ENCODE peak calls at places on chromosomes 4 and X, in seven cellular contexts. H is transverse colon; F is effector memory CD4-positive, alpha-beta T cell; K is left ventricle myocardium inferior; T is MG63; J is heart right ventricle; I is right lobe of liver. R is an unnamed sample. For H3K36me3, the result is how much of the 10 kb centered on the place peaks cover.

GRCh38 chr4:105122334-105122733 is 24.3 kb upstream of the TET2 start:
- DNase-seq in F (no peak), I (no peak), H (no peak), J (no peak), T (peak), K (no peak), R (no peak)

GRCh38 chr4:16078195-16078756 is 5.5 kb downstream of the PROM1 start:
- DNase-seq in J (no peak), I (no peak), T (no peak), F (no peak), K (no peak), H (no peak), R (no peak)

GRCh38 chr4:124711469-124712416 is 789 bp downstream of the ANKRD50 start:
- DNase-seq in J (no peak), K (no peak), H (peak), T (peak), F (no peak), I (peak), R (no peak)

GRCh38 chr4:189162888-189163287 is 777.8 kb upstream of the FRG1 start:
- DNase-seq in K (no peak), J (no peak), T (no peak), F (no peak), H (no peak), I (no peak), R (no peak)

GRCh38 chr4:101944649-101945048 is 154.1 kb downstream of the BANK1 start:
- DNase-seq in J (no peak), I (no peak), K (no peak), F (no peak), T (no peak), H (no peak), R (no peak)

GRCh38 chr4:183250831-183251230 is 69.2 kb downstream of the CLDN22 start:
- DNase-seq in I (no peak), H (no peak), J (no peak), F (no peak), T (no peak), K (no peak), R (no peak)

GRCh38 chrX:10769165-10769564 is 148.8 kb upstream of the MID1 start:
- DNase-seq in J (no peak), I (no peak), H (no peak), F (no peak), T (no peak), K (no peak), R (no peak)

GRCh38 chr4:142817442-142817841 is 28.7 kb downstream of the INPP4B start:
- DNase-seq in I (no peak), F (no peak), K (no peak), J (no peak), T (peak), H (no peak), R (no peak)

GRCh38 chrX:70478521-70478920 is 33.9 kb downstream of the DLG3 start:
- DNase-seq in J (no peak), K (no peak), T (no peak), F (no peak), H (no peak), I (no peak), R (no peak)

GRCh38 chr4:14529653-14530052 is 472.6 kb upstream of the CPEB2 start:
- DNase-seq in J (no peak), F (no peak), T (no peak), H (no peak), I (no peak), K (no peak), R (no peak)

GRCh38 chrX:40299028-40299479 is 201.3 kb upstream of the BCOR start:
- DNase-seq in J (no peak), T (no peak), K (no peak), I (no peak), F (no peak), H (no peak), R (no peak)

GRCh38 chrX:24682739-24683432 is 10.8 kb upstream of the POLA1 start:
- DNase-seq in F (no peak), H (no peak), J (no peak), K (no peak), I (no peak), T (no peak), R (no peak)

GRCh38 chrX:132023896-132024386 is 839 bp downstream of the STK26 start:
- DNase-seq in T (no peak), J (peak), I (no peak), F (peak), K (peak), H (no peak), R (peak)

DNA sequence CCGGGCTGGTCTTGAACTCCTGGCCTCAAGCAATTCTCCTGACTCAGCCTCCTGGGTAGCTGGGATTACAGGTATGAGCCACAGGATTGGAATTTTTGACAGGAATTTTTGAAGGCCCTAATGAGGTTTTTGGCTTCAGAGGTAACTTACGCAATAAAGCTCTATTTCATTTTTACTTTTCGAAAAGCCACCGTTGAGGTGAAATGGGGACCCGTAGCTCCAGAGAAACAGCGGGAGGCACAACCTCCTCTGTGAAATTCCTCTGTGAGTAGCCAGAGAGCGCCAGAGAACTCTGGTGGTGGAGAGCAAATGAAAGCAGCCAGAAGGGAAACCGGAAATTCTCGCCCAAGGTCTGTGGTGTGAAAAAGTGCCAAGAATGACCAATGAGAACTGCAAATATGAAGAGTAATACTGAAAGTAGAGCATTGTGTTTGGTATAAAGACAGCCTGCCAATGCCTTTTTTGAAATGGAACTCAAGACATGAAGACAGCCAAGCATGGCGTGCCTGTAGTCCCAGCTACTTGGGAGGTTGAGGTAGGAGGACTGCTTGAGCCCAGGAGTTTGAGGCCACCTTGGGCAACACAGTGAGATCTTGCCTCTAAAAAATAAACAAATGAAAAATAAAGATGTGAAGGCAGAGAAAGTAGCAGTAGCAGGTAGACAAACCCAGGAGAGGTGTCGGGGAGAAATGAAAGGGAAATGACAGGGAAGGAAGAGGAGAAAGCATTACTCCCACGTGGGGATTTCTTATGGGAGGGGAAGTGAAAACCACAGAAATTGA is 33.0 kb upstream of the TMEM131L start:
- DNase-seq in H (peak), J (peak), T (peak), I (peak), F (peak), K (peak), R (no peak)
- H3K4me3 ChIP-seq in H (no peak), J (no peak), T (no peak), I (peak), F (peak), K (no peak), R (no peak)

GRCh38 chr4:1961563-1961962 is 47.2 kb downstream of the NELFA start:
- DNase-seq in H (no peak), J (no peak), I (no peak), K (no peak), T (no peak), F (no peak), R (no peak)
- H3K36me3 ChIP-seq in H (under half), J (under half), I (under half), K (half or more), T (under half), F (under half), R (under half)

DNA sequence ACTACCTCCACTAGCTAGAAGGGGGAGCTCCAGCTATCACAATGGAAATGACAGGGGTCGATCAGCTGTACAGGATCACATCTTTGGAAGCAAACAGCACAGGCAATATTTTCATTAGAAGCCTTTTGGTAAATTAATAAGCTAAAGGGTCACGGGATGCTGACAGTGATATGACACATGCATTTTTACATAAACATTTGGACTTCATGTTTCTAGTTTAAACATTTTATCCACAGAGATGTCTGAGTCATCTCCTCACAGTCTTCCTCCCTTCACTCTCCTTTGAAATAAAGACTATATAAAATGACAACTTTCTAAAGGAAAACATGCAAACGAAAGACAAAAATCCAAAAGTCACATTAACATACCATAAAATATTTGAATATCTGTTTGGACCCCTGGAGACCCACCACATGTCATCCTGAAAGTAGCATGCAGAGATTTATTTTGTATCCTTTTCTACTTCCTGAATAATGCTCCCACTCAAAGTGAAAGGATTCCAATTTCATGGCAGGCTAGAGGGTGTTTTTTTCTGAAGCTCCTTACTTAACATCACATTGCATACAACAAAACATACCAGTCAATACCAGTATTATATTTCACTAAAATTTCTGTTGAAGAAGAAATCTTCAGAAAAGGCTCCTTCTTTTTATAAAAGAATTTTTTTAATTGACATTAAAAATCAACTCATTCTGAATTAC is 200.1 kb upstream of the PPARGC1A start:
- DNase-seq in F (no peak), I (no peak), K (no peak), T (peak), J (no peak), H (no peak), R (no peak)
- H3K4me3 ChIP-seq in F (no peak), I (no peak), K (no peak), T (peak), J (no peak), H (no peak), R (no peak)

DNA sequence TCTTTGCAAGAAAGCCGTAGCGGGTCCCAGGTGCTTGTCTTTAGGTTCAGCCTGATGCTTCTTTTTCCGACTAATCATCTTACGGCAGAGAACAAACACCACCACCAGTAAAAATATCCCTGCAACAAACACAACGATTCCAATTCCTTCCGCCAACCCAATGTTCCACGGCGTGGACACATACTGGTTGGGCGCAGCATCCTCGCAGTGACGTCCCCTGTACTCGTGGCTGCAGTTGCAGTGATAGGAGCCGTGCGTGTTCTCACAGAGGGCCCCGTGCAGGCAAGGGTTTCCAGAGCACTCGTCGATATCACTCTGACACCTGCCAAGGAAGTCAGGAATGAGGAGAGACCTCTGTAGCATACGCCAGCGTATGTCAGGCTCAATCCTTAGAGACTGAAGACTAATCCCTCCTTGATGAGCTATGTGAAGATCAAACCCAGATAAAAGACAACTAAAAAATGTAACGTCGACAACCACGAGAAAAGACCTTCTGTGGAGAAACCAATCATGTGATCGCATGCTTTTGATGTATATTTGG is 41.6 kb upstream of the MTNR1A start:
- DNase-seq in J (no peak), I (no peak), F (no peak), K (no peak), H (no peak), T (no peak), R (no peak)
- H3K36me3 ChIP-seq in J (under half), I (under half), F (under half), K (half or more), H (under half), T (under half), R (under half)

GRCh38 chrX:2691543-2692220 is 587 bp downstream of the CD99 start:
- DNase-seq in I (peak), J (peak), H (peak), K (peak), T (peak), F (no peak), R (peak)

GRCh38 chrX:2694868-2695267 is 3.8 kb downstream of the CD99 start:
- DNase-seq in H (no peak), I (no peak), J (no peak), T (no peak), F (no peak), K (no peak), R (no peak)

GRCh38 chrX:2693526-2694002 is 2.5 kb downstream of the CD99 start:
- DNase-seq in K (no peak), F (no peak), T (no peak), J (no peak), I (no peak), H (no peak), R (no peak)

GRCh38 chrX:2692221-2693122 is 1.4 kb downstream of the CD99 start:
- DNase-seq in H (peak), I (no peak), F (no peak), J (peak), K (peak), T (peak), R (peak)

DNA sequence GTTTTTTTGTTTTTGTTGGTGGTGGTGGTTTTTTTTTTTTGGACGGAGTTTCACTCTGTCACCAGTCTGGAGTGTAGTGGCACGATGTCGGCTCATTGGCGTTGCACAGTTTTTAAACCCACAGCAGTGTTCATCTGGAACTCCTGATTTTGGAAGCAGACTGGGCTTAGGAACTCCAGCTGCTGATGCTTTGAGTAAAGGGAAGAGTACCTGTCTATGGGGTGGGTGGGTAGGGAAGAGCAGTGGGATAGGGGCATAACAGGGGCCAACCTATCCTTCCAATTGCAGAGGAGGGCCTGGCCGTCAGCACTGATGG is 2.0 kb downstream of the CD99 start:
- DNase-seq in F (no peak), J (no peak), K (no peak), H (no peak), I (no peak), T (no peak), R (no peak)
- H3K4me3 ChIP-seq in F (peak), J (peak), K (peak), H (peak), I (no peak), T (peak), R (peak)

DNA sequence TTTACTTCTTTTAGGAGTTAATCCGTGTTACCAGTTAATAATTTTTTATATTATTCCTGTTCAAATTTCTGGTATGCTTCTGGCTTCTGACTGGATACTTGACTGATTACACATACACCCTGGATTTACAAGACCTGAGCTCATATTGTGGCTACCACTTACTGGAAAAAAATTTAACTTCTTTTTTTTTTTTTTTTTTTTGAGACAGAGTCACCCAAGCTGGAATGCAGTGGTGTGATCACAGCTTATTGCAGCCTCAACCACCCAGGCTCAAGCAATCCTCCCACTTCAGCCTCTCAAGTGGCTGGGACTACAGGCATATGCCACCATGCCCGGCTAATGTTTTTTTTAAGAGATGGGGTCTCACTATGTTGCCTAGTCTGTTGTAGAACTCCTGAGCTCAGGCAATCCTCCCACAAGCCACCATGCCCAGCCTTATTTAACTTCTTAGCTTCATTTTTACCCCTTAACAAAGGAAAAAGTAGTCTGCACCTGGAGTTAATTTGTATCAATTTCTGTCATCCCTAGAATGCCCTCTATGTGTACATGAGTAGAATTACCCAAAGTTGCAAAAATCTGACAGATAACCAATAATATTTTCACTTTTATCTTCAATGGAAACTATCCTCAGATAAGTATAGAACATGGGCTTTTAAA is 50.3 kb downstream of the TMEM165 start:
- DNase-seq in J (no peak), I (no peak), H (no peak), F (no peak), K (no peak), T (peak), R (no peak)
- H3K36me3 ChIP-seq in J (under half), I (under half), H (under half), F (under half), K (half or more), T (under half), R (under half)